ENCODE peak calls at places on chromosomes 13 and 19, in ten cellular contexts. One of them, this sample, is unnamed.

GRCh38 chr19:35068941-35069634 is 27.6 kb downstream of the HPN start:
- DNase-seq in colonic mucosa: no peak
- DNase-seq in GM23338: no peak
- DNase-seq in glutamatergic neuron: no peak
- DNase-seq in AG09319: no peak
- DNase-seq in GM12865: no peak
- DNase-seq in esophagus squamous epithelium: no peak
- DNase-seq in heart left ventricle: no peak
- DNase-seq in A549: no peak
- DNase-seq in WTC11: no peak
- DNase-seq in this sample: no peak

GRCh38 chr13:110365876-110366275 is 58.8 kb downstream of the COL4A2 start:
- DNase-seq in esophagus squamous epithelium: no peak
- DNase-seq in colonic mucosa: no peak
- DNase-seq in glutamatergic neuron: no peak
- DNase-seq in WTC11: no peak
- DNase-seq in heart left ventricle: no peak
- DNase-seq in AG09319: no peak
- DNase-seq in A549: no peak
- DNase-seq in GM23338: no peak
- DNase-seq in GM12865: no peak
- DNase-seq in this sample: no peak

GRCh38 chr19:2552859-2553258 is 76.9 kb downstream of the GADD45B start:
- DNase-seq in esophagus squamous epithelium: no peak
- DNase-seq in WTC11: no peak
- DNase-seq in GM12865: peak
- DNase-seq in AG09319: no peak
- DNase-seq in GM23338: no peak
- DNase-seq in colonic mucosa: no peak
- DNase-seq in A549: no peak
- DNase-seq in heart left ventricle: no peak
- DNase-seq in glutamatergic neuron: no peak
- DNase-seq in this sample: peak

GRCh38 chr13:34719060-34719875 is 222.8 kb upstream of the NBEA start:
- DNase-seq in glutamatergic neuron: no peak
- DNase-seq in heart left ventricle: no peak
- DNase-seq in GM23338: no peak
- DNase-seq in colonic mucosa: no peak
- DNase-seq in esophagus squamous epithelium: no peak
- DNase-seq in AG09319: no peak
- DNase-seq in WTC11: no peak
- DNase-seq in GM12865: no peak
- DNase-seq in A549: no peak
- DNase-seq in this sample: no peak

GRCh38 chr19:45790942-45791341 is 1.7 kb downstream of the DMWD start:
- DNase-seq in esophagus squamous epithelium: no peak
- DNase-seq in WTC11: no peak
- DNase-seq in AG09319: no peak
- DNase-seq in glutamatergic neuron: no peak
- DNase-seq in GM23338: no peak
- DNase-seq in GM12865: peak
- DNase-seq in heart left ventricle: no peak
- DNase-seq in A549: no peak
- DNase-seq in colonic mucosa: no peak
- DNase-seq in this sample: peak

GRCh38 chr13:21638319-21639282 is 32.3 kb upstream of the FGF9 start:
- DNase-seq in A549: peak
- DNase-seq in glutamatergic neuron: no peak
- DNase-seq in colonic mucosa: peak
- DNase-seq in WTC11: no peak
- DNase-seq in heart left ventricle: no peak
- DNase-seq in esophagus squamous epithelium: no peak
- DNase-seq in GM23338: peak
- DNase-seq in GM12865: peak
- DNase-seq in AG09319: no peak
- DNase-seq in this sample: peak

GRCh38 chr19:46180701-46181385 is 32.8 kb downstream of the IGFL2 start:
- DNase-seq in heart left ventricle: no peak
- DNase-seq in colonic mucosa: no peak
- DNase-seq in WTC11: no peak
- DNase-seq in glutamatergic neuron: no peak
- DNase-seq in GM23338: no peak
- DNase-seq in GM12865: no peak
- DNase-seq in AG09319: no peak
- DNase-seq in A549: no peak
- DNase-seq in esophagus squamous epithelium: no peak
- DNase-seq in this sample: no peak

GRCh38 chr13:109426690-109426990 is 359.7 kb downstream of the IRS2 start:
- DNase-seq in heart left ventricle: no peak
- DNase-seq in GM12865: no peak
- DNase-seq in WTC11: no peak
- DNase-seq in esophagus squamous epithelium: no peak
- DNase-seq in AG09319: no peak
- DNase-seq in colonic mucosa: no peak
- DNase-seq in GM23338: no peak
- DNase-seq in glutamatergic neuron: no peak
- DNase-seq in A549: no peak
- DNase-seq in this sample: no peak

GRCh38 chr19:31066385-31066784 is 282.9 kb downstream of the TSHZ3 start:
- DNase-seq in GM23338: no peak
- DNase-seq in glutamatergic neuron: no peak
- DNase-seq in heart left ventricle: no peak
- DNase-seq in GM12865: no peak
- DNase-seq in colonic mucosa: no peak
- DNase-seq in AG09319: no peak
- DNase-seq in esophagus squamous epithelium: no peak
- DNase-seq in A549: peak
- DNase-seq in WTC11: no peak
- DNase-seq in this sample: no peak

GRCh38 chr19:20423381-20424207 is 142.0 kb downstream of the ZNF737 start:
- DNase-seq in heart left ventricle: peak
- DNase-seq in esophagus squamous epithelium: no peak
- DNase-seq in WTC11: peak
- DNase-seq in GM23338: peak
- DNase-seq in colonic mucosa: peak
- DNase-seq in GM12865: peak
- DNase-seq in A549: no peak
- DNase-seq in AG09319: peak
- DNase-seq in glutamatergic neuron: peak
- DNase-seq in this sample: peak

GRCh38 chr19:20422616-20423205 is 142.9 kb downstream of the ZNF737 start:
- DNase-seq in AG09319: no peak
- DNase-seq in esophagus squamous epithelium: no peak
- DNase-seq in A549: no peak
- DNase-seq in GM23338: no peak
- DNase-seq in heart left ventricle: peak
- DNase-seq in WTC11: no peak
- DNase-seq in GM12865: no peak
- DNase-seq in colonic mucosa: no peak
- DNase-seq in glutamatergic neuron: peak
- DNase-seq in this sample: no peak

GRCh38 chr19:20422216-20422615 is 143.4 kb downstream of the ZNF737 start:
- DNase-seq in WTC11: no peak
- DNase-seq in AG09319: no peak
- DNase-seq in A549: no peak
- DNase-seq in esophagus squamous epithelium: no peak
- DNase-seq in colonic mucosa: no peak
- DNase-seq in glutamatergic neuron: no peak
- DNase-seq in GM23338: no peak
- DNase-seq in heart left ventricle: no peak
- DNase-seq in GM12865: no peak
- DNase-seq in this sample: no peak
- TF ChIP-seq CTCF in WTC11: no peak
- TF ChIP-seq CTCF in AG09319: no peak
- TF ChIP-seq CTCF in A549: no peak
- TF ChIP-seq CTCF in esophagus squamous epithelium: no peak
- TF ChIP-seq CTCF in colonic mucosa: no peak
- TF ChIP-seq CTCF in glutamatergic neuron: no peak
- TF ChIP-seq CTCF in GM23338: no peak
- TF ChIP-seq CTCF in heart left ventricle: no peak
- TF ChIP-seq CTCF in GM12865: no peak
- TF ChIP-seq CTCF in this sample: no peak

GRCh38 chr19:15249560-15249874 is 17.3 kb upstream of the EPHX3 start:
- DNase-seq in glutamatergic neuron: no peak
- DNase-seq in A549: no peak
- DNase-seq in GM12865: no peak
- DNase-seq in heart left ventricle: no peak
- DNase-seq in WTC11: no peak
- DNase-seq in esophagus squamous epithelium: no peak
- DNase-seq in colonic mucosa: no peak
- DNase-seq in GM23338: no peak
- DNase-seq in AG09319: no peak
- DNase-seq in this sample: no peak
- TF ChIP-seq CTCF in glutamatergic neuron: no peak
- TF ChIP-seq CTCF in A549: no peak
- TF ChIP-seq CTCF in GM12865: no peak
- TF ChIP-seq CTCF in heart left ventricle: no peak
- TF ChIP-seq CTCF in WTC11: no peak
- TF ChIP-seq CTCF in esophagus squamous epithelium: no peak
- TF ChIP-seq CTCF in colonic mucosa: no peak
- TF ChIP-seq CTCF in GM23338: no peak
- TF ChIP-seq CTCF in AG09319: no peak
- TF ChIP-seq CTCF in this sample: no peak

DNA sequence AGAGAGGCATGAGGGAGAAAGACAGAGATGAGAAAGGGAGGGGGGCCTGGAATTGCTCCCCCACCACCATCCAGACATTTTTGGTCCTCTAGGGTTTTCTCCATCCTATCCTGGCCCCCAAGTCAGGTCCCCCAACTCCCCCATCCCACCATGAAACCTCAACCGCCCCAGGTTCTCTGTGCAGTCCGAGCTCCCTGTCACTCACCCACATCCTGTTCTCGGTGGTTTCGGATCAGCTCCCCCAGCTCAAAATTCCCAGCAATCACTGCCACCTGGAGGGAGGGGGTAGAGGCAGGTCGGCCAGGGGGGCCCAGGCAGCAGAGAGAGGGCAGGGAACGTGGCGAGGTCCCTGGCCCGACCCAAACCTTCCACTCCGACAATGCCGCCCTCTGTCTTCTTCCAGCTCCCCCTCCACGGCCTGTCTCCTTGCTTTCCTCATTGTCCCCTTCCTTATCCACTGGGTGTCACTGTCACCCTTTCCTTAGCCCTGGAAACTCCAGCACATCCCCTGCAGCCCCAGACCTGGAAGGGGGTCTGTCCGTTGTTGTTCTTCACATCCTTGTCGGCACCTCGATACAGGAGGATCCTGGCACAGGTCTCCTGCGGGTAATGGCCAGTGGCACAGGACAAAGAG is 15.6 kb downstream of the SHANK1 start:
- DNase-seq in esophagus squamous epithelium: no peak
- DNase-seq in AG09319: no peak
- DNase-seq in GM23338: peak
- DNase-seq in glutamatergic neuron: peak
- DNase-seq in WTC11: no peak
- DNase-seq in heart left ventricle: no peak
- DNase-seq in A549: peak
- DNase-seq in colonic mucosa: no peak
- DNase-seq in GM12865: no peak
- DNase-seq in this sample: no peak
- TF ChIP-seq CTCF in esophagus squamous epithelium: no peak
- TF ChIP-seq CTCF in AG09319: no peak
- TF ChIP-seq CTCF in GM23338: peak
- TF ChIP-seq CTCF in glutamatergic neuron: peak
- TF ChIP-seq CTCF in WTC11: no peak
- TF ChIP-seq CTCF in heart left ventricle: no peak
- TF ChIP-seq CTCF in A549: peak
- TF ChIP-seq CTCF in colonic mucosa: no peak
- TF ChIP-seq CTCF in GM12865: no peak
- TF ChIP-seq CTCF in this sample: no peak

DNA sequence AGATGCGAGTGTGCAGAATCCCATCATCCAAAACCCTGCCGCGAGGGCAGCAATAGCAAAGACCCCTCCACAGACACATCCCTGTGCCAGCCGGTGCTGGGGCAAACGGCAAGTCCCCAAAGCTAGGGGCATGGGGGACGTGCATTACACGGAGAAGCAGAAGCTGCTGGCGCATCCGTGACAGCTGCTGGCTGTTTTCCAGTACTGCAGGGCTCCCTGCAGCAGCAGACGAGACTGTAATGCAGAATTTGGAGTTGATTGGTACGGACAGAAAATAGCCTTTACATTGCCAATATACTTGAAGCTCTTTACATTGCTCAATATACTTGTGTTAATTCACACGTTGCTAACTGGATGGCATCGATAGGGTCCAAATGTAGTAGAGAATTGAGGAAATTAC is 77.2 kb upstream of the TMTC4 start:
- DNase-seq in glutamatergic neuron: peak
- DNase-seq in esophagus squamous epithelium: no peak
- DNase-seq in colonic mucosa: no peak
- DNase-seq in GM23338: peak
- DNase-seq in heart left ventricle: no peak
- DNase-seq in GM12865: no peak
- DNase-seq in WTC11: no peak
- DNase-seq in A549: no peak
- DNase-seq in AG09319: no peak
- DNase-seq in this sample: no peak
- TF ChIP-seq CTCF in glutamatergic neuron: no peak
- TF ChIP-seq CTCF in esophagus squamous epithelium: no peak
- TF ChIP-seq CTCF in colonic mucosa: no peak
- TF ChIP-seq CTCF in GM23338: peak
- TF ChIP-seq CTCF in heart left ventricle: no peak
- TF ChIP-seq CTCF in GM12865: no peak
- TF ChIP-seq CTCF in WTC11: no peak
- TF ChIP-seq CTCF in A549: no peak
- TF ChIP-seq CTCF in AG09319: no peak
- TF ChIP-seq CTCF in this sample: no peak